ENCODE peak calls at places on chromosomes 1 and 21, in four cellular contexts. W is activated CD8-positive, alpha-beta memory T cell treated with anti-CD3 and anti-CD28 coated beads for 48 hours; A is NB4; M is activated T-cell treated with anti-CD3 and anti-CD28 coated beads for 1 hour. P is an unnamed sample.

GRCh38 chr1:228885845-228886244 is 150.6 kb downstream of the RHOU start:
- DNase-seq in M (no peak), A (no peak), W (no peak), P (no peak)

GRCh38 chr1:173393655-173393993 is 83.5 kb upstream of the PRDX6 start:
- DNase-seq in M (no peak), A (no peak), W (no peak), P (no peak)

GRCh38 chr21:39612233-39613028 is at the start of gene B3GALT5:
- DNase-seq in M (no peak), A (no peak), W (no peak), P (no peak)

GRCh38 chr1:44660176-44660575 is 14.1 kb downstream of the TMEM53 start:
- DNase-seq in W (no peak), A (no peak), M (no peak), P (no peak)

GRCh38 chr1:79657916-79658662 is 651.6 kb upstream of the ADGRL4 start:
- DNase-seq in W (no peak), M (no peak), A (no peak), P (no peak)

GRCh38 chr1:241751524-241751923 is 96.5 kb upstream of the EXO1 start:
- DNase-seq in A (no peak), W (no peak), M (no peak), P (no peak)

GRCh38 chr1:6603424-6603850 is 768 bp upstream of the KLHL21 start:
- DNase-seq in W (peak), A (peak), M (peak), P (no peak)

GRCh38 chr1:37483785-37484184 is 9.4 kb downstream of the ZC3H12A start:
- DNase-seq in W (no peak), M (no peak), A (no peak), P (no peak)

GRCh38 chr1:74689800-74690696 is 16.5 kb upstream of the ERICH3 start:
- DNase-seq in A (peak), M (peak), W (no peak), P (no peak)

GRCh38 chr1:90475623-90476022 is 241.5 kb downstream of the BARHL2 start:
- DNase-seq in W (no peak), M (no peak), A (peak), P (no peak)

GRCh38 chr1:6245086-6245868 is 1.3 kb downstream of the HES3 start:
- DNase-seq in W (peak), M (peak), A (peak), P (peak)

GRCh38 chr21:39137248-39138186 is 45.7 kb downstream of the PSMG1 start:
- DNase-seq in W (no peak), A (peak), M (no peak), P (no peak)

GRCh38 chr1:9473032-9473792 is 66.1 kb upstream of the SLC25A33 start:
- DNase-seq in A (peak), M (no peak), W (no peak), P (no peak)

GRCh38 chr1:228416217-228416971 is at the start of gene TRIM17:
- DNase-seq in W (no peak), A (peak), M (peak), P (peak)

GRCh38 chr1:4003846-4004505 is 103.9 kb upstream of the C1orf174 start:
- DNase-seq in A (no peak), M (no peak), W (no peak), P (peak)

GRCh38 chr1:218878369-218878768 is 295.3 kb upstream of the LYPLAL1 start:
- DNase-seq in M (no peak), W (no peak), A (peak), P (no peak)

GRCh38 chr1:211680752-211681327 is 5.4 kb upstream of the NEK2 start:
- DNase-seq in A (peak), M (peak), W (no peak), P (no peak)

GRCh38 chr1:37776946-37777516 is 12.1 kb upstream of the EPHA10 start:
- DNase-seq in W (no peak), A (no peak), M (no peak), P (no peak)

GRCh38 chr1:30730351-30731108 is 7.1 kb upstream of the MATN1 start:
- DNase-seq in W (no peak), M (no peak), A (no peak), P (no peak)

GRCh38 chr1:213984387-213985180 is 3.2 kb upstream of the PROX1 start:
- DNase-seq in W (no peak), M (no peak), A (no peak), P (no peak)

P was measured in chondrocyte.